ENCODE peak calls at places on chromosomes 4 and X, in eight cellular contexts. R is NT2/D1; F is AG10803; M is NCI-H2029 treated with DMSO at 0.1 percent for 48 hours; W is cerebellar nuclear complex; V is neural crest cell; U is naive thymus-derived CD4-positive, alpha-beta T cell; G is heart left ventricle. T is an unnamed sample.

GRCh38 chrX:78327370-78328048 is at the start of gene CYSLTR1:
- DNase-seq in R (no peak), F (no peak), M (no peak), W (no peak), V (no peak), U (no peak), G (no peak), T (no peak)

GRCh38 chr4:38366451-38366850 is 297.5 kb upstream of the KLF3 start:
- DNase-seq in R (no peak), F (peak; percentile 17), M (no peak), W (no peak), V (no peak), U (no peak), G (no peak), T (no peak)

GRCh38 chr4:152065545-152065944 is 304.7 kb upstream of the GATB start:
- DNase-seq in R (no peak), F (no peak), M (no peak), W (no peak), V (no peak), U (peak; percentile 6), G (no peak), T (no peak)

GRCh38 chr4:47207555-47207954 is 176.2 kb downstream of the GABRB1 start:
- DNase-seq in R (no peak), F (no peak), M (no peak), W (no peak), V (no peak), U (no peak), G (no peak), T (no peak)

GRCh38 chr4:129822708-129823504 is 727.0 kb downstream of the C4orf33 start:
- DNase-seq in R (no peak), F (no peak), M (peak; percentile 47), W (no peak), V (no peak), U (no peak), G (peak; percentile 14), T (no peak)

GRCh38 chr4:23958749-23959148 is 68.9 kb upstream of the PPARGC1A start:
- DNase-seq in R (no peak), F (no peak), M (peak; percentile 15), W (no peak), V (no peak), U (no peak), G (no peak), T (no peak)

GRCh38 chr4:39569209-39569608 is 42.0 kb upstream of the UGDH start:
- DNase-seq in R (no peak), F (no peak), M (no peak), W (no peak), V (no peak), U (no peak), G (no peak), T (no peak)

GRCh38 chr4:184094532-184095192 is 123.0 kb downstream of the ENPP6 start:
- DNase-seq in R (no peak), F (no peak), M (no peak), W (no peak), V (no peak), U (no peak), G (no peak), T (no peak)

GRCh38 chrX:4710618-4711433 is 997.4 kb upstream of the PRKX start:
- DNase-seq in R (no peak), F (no peak), M (no peak), W (no peak), V (no peak), U (no peak), G (no peak), T (no peak)

GRCh38 chr4:71377561-71377960 is 38.7 kb downstream of the SLC4A4 start:
- DNase-seq in R (no peak), F (peak; percentile 75), M (no peak), W (no peak), V (no peak), U (no peak), G (no peak), T (peak; percentile 67)

T was measured in fibroblast of villous mesenchyme.